ENCODE peak calls at places on chromosomes 7 and 10, in six cellular contexts. V is thoracic aorta; R is psoas muscle; B is cardiac muscle cell; M is foreskin fibroblast; Y is CD8-positive, alpha-beta T cell. Z is an unnamed sample.

GRCh38 chr10:14074062-14074884 is 256.5 kb downstream of the FRMD4A start:
- DNase-seq in V (peak), R (peak), B (peak), M (peak), Y (no peak), Z (peak)

GRCh38 chr10:125060851-125061556 is 99.4 kb downstream of the CTBP2 start:
- DNase-seq in V (peak), R (peak), B (peak), M (peak), Y (peak), Z (peak)

GRCh38 chr10:79084012-79084971 is 15.5 kb downstream of the ZMIZ1 start:
- DNase-seq in V (peak), R (peak), B (peak), M (peak), Y (no peak), Z (peak)

GRCh38 chr10:30812018-30812851 is 182.7 kb upstream of the LYZL2 start:
- DNase-seq in V (no peak), R (peak), B (peak), M (peak), Y (no peak), Z (peak)

GRCh38 chr10:31605426-31605825 is 286.4 kb downstream of the ZEB1 start:
- DNase-seq in V (no peak), R (no peak), B (no peak), M (no peak), Y (no peak), Z (no peak)

GRCh38 chr7:27346531-27347260 is 104.1 kb downstream of the EVX1 start:
- DNase-seq in V (no peak), R (peak), B (peak), M (peak), Y (no peak), Z (peak)

GRCh38 chr7:38630720-38631673 is at the start of gene AMPH:
- DNase-seq in V (no peak), R (peak), B (peak), M (peak), Y (no peak), Z (peak)

GRCh38 chr7:40827217-40828085 is 692.6 kb downstream of the SUGCT start:
- DNase-seq in V (no peak), R (peak), B (no peak), M (peak), Y (no peak), Z (peak)

GRCh38 chr7:82810558-82811259 is 352.0 kb downstream of the PCLO start:
- DNase-seq in V (no peak), R (no peak), B (peak), M (peak), Y (no peak), Z (peak)

GRCh38 chr7:157278791-157279678 is 57.8 kb upstream of the DNAJB6 start:
- DNase-seq in V (no peak), R (peak), B (peak), M (peak), Y (no peak), Z (peak)

GRCh38 chr10:121007264-121007663 is 156.1 kb downstream of the WDR11 start:
- DNase-seq in V (no peak), R (no peak), B (no peak), M (no peak), Y (no peak), Z (no peak)

GRCh38 chr7:108016841-108017775 is 14.1 kb upstream of the LAMB1 start:
- DNase-seq in V (no peak), R (no peak), B (peak), M (peak), Y (no peak), Z (peak)

GRCh38 chr10:19811517-19811916 is 4.7 kb upstream of the PLXDC2 start:
- DNase-seq in V (peak), R (no peak), B (peak), M (peak), Y (no peak), Z (peak)

GRCh38 chr7:143390098-143390772 is 9.1 kb downstream of the ZYX start:
- DNase-seq in V (no peak), R (no peak), B (peak), M (peak), Y (no peak), Z (peak)

GRCh38 chr7:149414745-149415390 is 46.0 kb downstream of the ZNF777 start:
- DNase-seq in V (no peak), R (peak), B (peak), M (peak), Y (peak), Z (peak)

GRCh38 chr10:93342346-93342745 is 139.8 kb downstream of the MYOF start:
- DNase-seq in V (no peak), R (no peak), B (no peak), M (no peak), Y (no peak), Z (no peak)

GRCh38 chr10:29203432-29203831 is 85.4 kb upstream of the LYZL1 start:
- DNase-seq in V (no peak), R (no peak), B (no peak), M (no peak), Y (no peak), Z (no peak)

GRCh38 chr10:12559578-12560178 is 210.3 kb downstream of the CAMK1D start:
- DNase-seq in V (no peak), R (no peak), B (no peak), M (no peak), Y (no peak), Z (no peak)

GRCh38 chr10:60907972-60908371 is 36.0 kb downstream of the RHOBTB1 start:
- DNase-seq in V (no peak), R (no peak), B (peak), M (peak), Y (no peak), Z (no peak)

GRCh38 chr7:132249591-132249971 is 326.7 kb downstream of the PLXNA4 start:
- DNase-seq in V (no peak), R (no peak), B (peak), M (no peak), Y (no peak), Z (no peak)

GRCh38 chr7:18221377-18222290 is 194.0 kb upstream of the PRPS1L1 start:
- DNase-seq in V (no peak), R (no peak), B (peak), M (peak), Y (no peak), Z (peak)

GRCh38 chr7:98933321-98933720 is 55.0 kb downstream of the TRRAP start:
- DNase-seq in V (no peak), R (no peak), B (no peak), M (no peak), Y (no peak), Z (no peak)

GRCh38 chr10:72659694-72660093 is 32.2 kb upstream of the MCU start:
- DNase-seq in V (no peak), R (no peak), B (no peak), M (no peak), Y (no peak), Z (peak)

GRCh38 chr10:89213191-89213808 is 6.2 kb upstream of the CH25H start:
- DNase-seq in V (no peak), R (no peak), B (peak), M (peak), Y (no peak), Z (peak)

GRCh38 chr7:43584200-43584586 is 1.3 kb downstream of the STK17A start:
- DNase-seq in V (no peak), R (peak), B (peak), M (peak), Y (peak), Z (peak)

GRCh38 chr7:39353615-39354376 is 212.4 kb upstream of the YAE1 start:
- DNase-seq in V (no peak), R (no peak), B (peak), M (no peak), Y (no peak), Z (peak)

GRCh38 chr7:106108988-106109387 is 3.1 kb downstream of the SYPL1 start:
- DNase-seq in V (no peak), R (no peak), B (peak), M (no peak), Y (no peak), Z (peak)

GRCh38 chr7:76108540-76109233 is 60.8 kb downstream of the MDH2 start:
- DNase-seq in V (no peak), R (no peak), B (peak), M (peak), Y (no peak), Z (peak)

GRCh38 chr10:6072215-6072941 is 10.2 kb upstream of the IL2RA start:
- DNase-seq in V (no peak), R (no peak), B (no peak), M (no peak), Y (no peak), Z (no peak)

GRCh38 chr10:34933676-34934075 is 118.6 kb upstream of the PARD3 start:
- DNase-seq in V (no peak), R (peak), B (peak), M (peak), Y (no peak), Z (peak)

GRCh38 chr10:109934958-109935793 is 11.9 kb upstream of the XPNPEP1 start:
- DNase-seq in V (no peak), R (no peak), B (peak), M (peak), Y (no peak), Z (peak)

GRCh38 chr10:47151880-47152279 is 148.1 kb upstream of the GDF10 start:
- DNase-seq in V (no peak), R (no peak), B (no peak), M (no peak), Y (no peak), Z (no peak)

GRCh38 chr10:47150581-47150980 is 149.4 kb upstream of the GDF10 start:
- DNase-seq in V (no peak), R (no peak), B (no peak), M (no peak), Y (no peak), Z (no peak)

GRCh38 chr10:47154762-47155161 is 145.2 kb upstream of the GDF10 start:
- DNase-seq in V (no peak), R (no peak), B (no peak), M (no peak), Y (no peak), Z (no peak)

GRCh38 chr10:47156873-47157272 is 143.1 kb upstream of the GDF10 start:
- DNase-seq in V (no peak), R (no peak), B (no peak), M (no peak), Y (no peak), Z (no peak)

DNA sequence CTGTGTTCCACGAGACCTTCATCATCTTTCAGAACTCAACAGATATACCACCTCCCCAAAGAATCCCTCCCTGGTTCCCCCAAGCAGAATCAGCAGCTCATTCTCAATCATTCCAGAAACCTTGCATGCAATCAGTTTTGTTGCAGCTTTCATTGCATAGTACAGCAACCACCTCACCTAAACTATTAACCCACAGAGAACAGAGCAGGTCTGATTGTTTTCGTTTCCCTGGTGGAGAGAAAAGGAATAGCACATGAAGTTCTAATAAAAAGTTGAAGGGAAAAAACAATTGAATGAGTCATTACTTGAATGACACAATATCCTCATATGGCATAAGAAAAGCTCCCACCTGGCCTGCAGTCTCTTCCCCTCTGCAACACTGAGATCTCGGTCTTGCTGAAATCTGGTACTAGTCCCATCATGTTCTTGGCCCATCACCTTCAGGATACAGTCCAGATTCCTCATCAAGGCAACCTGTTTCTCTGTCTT is 147.1 kb upstream of the GDF10 start:
- DNase-seq in V (no peak), R (no peak), B (peak), M (peak), Y (no peak), Z (peak)
- TF ChIP-seq CTCF in V (peak), R (peak), B (peak), M (peak), Y (peak), Z (peak)

GRCh38 chr10:92241501-92241900 is 49.4 kb downstream of the CPEB3 start:
- DNase-seq in V (no peak), R (no peak), B (no peak), M (no peak), Y (no peak), Z (no peak)
- H3K4me3 ChIP-seq in V (peak), R (peak), B (peak), M (peak), Y (no peak), Z (no peak)

GRCh38 chr7:73342645-73343044 is 14.7 kb downstream of the FKBP6 start:
- DNase-seq in V (no peak), R (no peak), B (peak), M (peak), Y (no peak), Z (peak)
- TF ChIP-seq CTCF in V (peak), R (peak), B (peak), M (peak), Y (no peak), Z (peak)

DNA sequence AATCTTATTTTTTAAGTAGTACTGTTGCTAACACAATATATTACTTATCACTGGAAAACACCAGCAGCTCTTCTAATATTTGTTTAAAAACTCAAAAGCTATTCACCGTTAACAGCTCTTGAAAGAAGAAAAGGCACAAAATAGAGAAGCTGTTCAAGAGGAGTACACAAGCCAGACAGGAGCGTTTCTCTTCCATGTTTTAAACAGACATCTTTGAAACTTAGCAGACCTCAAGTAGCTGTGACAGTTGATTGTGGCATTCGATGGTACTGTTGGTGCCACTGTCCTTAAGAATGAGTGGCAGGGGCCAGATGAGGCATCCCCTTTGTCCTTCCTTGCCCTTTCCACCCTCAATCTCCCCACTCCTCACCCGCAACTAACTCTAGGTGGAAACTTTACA is 81.6 kb upstream of the PRR15 start:
- DNase-seq in V (no peak), R (no peak), B (no peak), M (no peak), Y (no peak), Z (no peak)
- H3K4me3 ChIP-seq in V (no peak), R (no peak), B (no peak), M (no peak), Y (no peak), Z (no peak)

GRCh38 chr10:23535381-23535780 is 96.5 kb downstream of the OTUD1 start:
- DNase-seq in V (no peak), R (no peak), B (no peak), M (no peak), Y (no peak), Z (no peak)
- TF ChIP-seq CTCF in V (no peak), R (no peak), B (no peak), M (no peak), Y (no peak), Z (peak)